ENCODE peak calls at places on chromosomes 16 and 17, in nine cellular contexts. D is stimulated activated naive CD4-positive, alpha-beta T cell; A is T47D; S is T follicular helper cell; V is left ventricle myocardium inferior; H is right atrium auricular region; J is activated CD8-positive, alpha-beta memory T cell treated with anti-CD3 and anti-CD28 coated beads for 1 hour; M is HCT116; N is activated naive CD4-positive, alpha-beta T cell treated with anti-CD3 and anti-CD28 coated beads for 36 hours. O is an unnamed sample.

GRCh38 chr17:82655038-82655479 is 6.8 kb upstream of the WDR45B start:
- DNase-seq in M (no peak), V (no peak), S (no peak), H (no peak), N (no peak), J (no peak), D (no peak), A (peak; percentile 88), O (no peak)

GRCh38 chr16:86026136-86026905 is 127.4 kb downstream of the IRF8 start:
- DNase-seq in N (no peak), H (no peak), V (no peak), D (no peak), S (no peak), A (no peak), M (no peak), J (no peak), O (no peak)

GRCh38 chr17:73625975-73626706 is 18.1 kb downstream of the SDK2 start:
- DNase-seq in H (no peak), V (peak; percentile 53), D (no peak), S (no peak), J (no peak), N (no peak), M (no peak), A (peak; percentile 70), O (no peak)

GRCh38 chr16:79788949-79789348 is 188.4 kb upstream of the MAF start:
- DNase-seq in D (no peak), S (no peak), A (no peak), M (no peak), V (no peak), N (no peak), H (no peak), J (no peak), O (no peak)

GRCh38 chr16:27382187-27382855 is 19.7 kb upstream of the IL21R start:
- DNase-seq in H (no peak), S (no peak), J (no peak), M (no peak), V (no peak), A (no peak), D (no peak), N (no peak), O (no peak)

GRCh38 chr17:48541574-48542113 is 3.3 kb downstream of the HOXB2 start:
- DNase-seq in V (peak; percentile 71), N (peak; percentile 63), A (peak; percentile 86), H (no peak), M (no peak), D (peak; percentile 57), S (peak; percentile 17), J (no peak), O (peak; percentile 25)

GRCh38 chr17:10119203-10120112 is 78.9 kb downstream of the GAS7 start:
- DNase-seq in S (no peak), A (peak; percentile 97), V (peak; percentile 54), H (no peak), N (no peak), D (no peak), J (no peak), M (peak; percentile 90), O (no peak)

GRCh38 chr16:69083306-69083941 is 22.0 kb upstream of the HAS3 start:
- DNase-seq in J (no peak), D (no peak), H (no peak), V (no peak), A (no peak), S (no peak), M (no peak), N (no peak), O (no peak)

GRCh38 chr17:77666881-77667395 is 291.6 kb upstream of the TNRC6C start:
- DNase-seq in A (no peak), M (no peak), H (no peak), V (no peak), S (peak; percentile 52), J (no peak), D (peak; percentile 72), N (peak; percentile 86), O (peak; percentile 37)

GRCh38 chr16:51310159-51310558 is 159.1 kb upstream of the SALL1 start:
- DNase-seq in M (no peak), N (no peak), H (no peak), S (no peak), V (no peak), D (no peak), J (no peak), A (no peak), O (no peak)

GRCh38 chr17:47170710-47171109 is 18.4 kb downstream of the CDC27 start:
- DNase-seq in D (no peak), M (no peak), S (no peak), H (no peak), J (no peak), V (no peak), N (no peak), A (no peak), O (no peak)

GRCh38 chr17:78804777-78805176 is 22.7 kb upstream of the CYTH1 start:
- DNase-seq in N (peak; percentile 33), H (no peak), D (no peak), J (no peak), A (no peak), S (no peak), V (no peak), M (no peak), O (no peak)

GRCh38 chr17:22707626-22708025 is 1015.3 kb downstream of the KCNJ18 start:
- DNase-seq in V (no peak), H (peak; percentile 50), D (no peak), M (no peak), A (no peak), N (no peak), J (no peak), S (no peak), O (no peak)

GRCh38 chr16:69796285-69797118 is 34.4 kb downstream of the WWP2 start:
- DNase-seq in S (no peak), M (peak; percentile 45), H (no peak), A (peak; percentile 78), D (no peak), N (peak; percentile 41), V (no peak), J (no peak), O (no peak)

GRCh38 chr17:19021622-19022083 is 17.1 kb upstream of the FAM83G start:
- DNase-seq in D (no peak), V (no peak), M (no peak), H (no peak), S (peak; percentile 16), A (peak; percentile 57), J (no peak), N (peak; percentile 50), O (no peak)

GRCh38 chr17:50397919-50398285 is 579 bp upstream of the LRRC59 start:
- DNase-seq in A (no peak), J (no peak), S (no peak), N (no peak), H (no peak), V (no peak), M (no peak), D (peak; percentile 10), O (no peak)

GRCh38 chr17:63635787-63636186 is 13.6 kb downstream of the MAP3K3 start:
- DNase-seq in M (no peak), D (no peak), S (no peak), N (no peak), A (no peak), J (no peak), H (no peak), V (no peak), O (no peak)

GRCh38 chr16:25007284-25007984 is 7.7 kb downstream of the ARHGAP17 start:
- DNase-seq in N (no peak), J (no peak), A (no peak), H (no peak), S (no peak), M (no peak), D (no peak), V (no peak), O (no peak)

GRCh38 chr16:73000020-73000906 is 47.7 kb downstream of the ZFHX3 start:
- DNase-seq in N (no peak), S (no peak), H (peak; percentile 90), V (peak; percentile 51), D (no peak), A (peak; percentile 60), J (no peak), M (no peak), O (no peak)

GRCh38 chr16:27084296-27085065 is 17.8 kb downstream of the C16orf82 start:
- DNase-seq in D (no peak), V (no peak), M (no peak), H (no peak), S (no peak), N (no peak), A (no peak), J (no peak), O (no peak)

GRCh38 chr17:41917192-41917591 is 1.6 kb downstream of the ACLY start:
- DNase-seq in A (peak; percentile 52), H (no peak), D (no peak), N (no peak), V (no peak), M (no peak), S (no peak), J (no peak), O (no peak)

GRCh38 chr17:54870671-54871175 is 29.9 kb upstream of the TOM1L1 start:
- DNase-seq in M (no peak), N (no peak), J (no peak), A (no peak), S (no peak), D (no peak), V (no peak), H (no peak), O (no peak)

GRCh38 chr16:54143934-54144333 is 142.7 kb downstream of the IRX3 start:
- DNase-seq in A (no peak), H (no peak), S (no peak), D (no peak), N (no peak), V (no peak), J (no peak), M (no peak), O (no peak)

GRCh38 chr17:6666077-6666521 is 14.5 kb downstream of the C17orf100 start:
- DNase-seq in A (peak; percentile 83), H (peak; percentile 80), J (no peak), D (no peak), N (peak; percentile 65), S (no peak), V (peak; percentile 60), M (peak; percentile 81), O (peak; percentile 8)

GRCh38 chr17:68819465-68819864 is 135.7 kb downstream of the ABCA8 start:
- DNase-seq in S (no peak), A (no peak), M (no peak), D (no peak), J (no peak), V (no peak), N (no peak), H (no peak), O (no peak)

GRCh38 chr17:50259484-50260324 is 14.6 kb upstream of the TMEM92 start:
- DNase-seq in A (no peak), D (no peak), S (no peak), N (no peak), V (no peak), J (no peak), H (peak; percentile 56), M (no peak), O (no peak)

GRCh38 chr16:75244225-75244792 is 7.1 kb downstream of the BCAR1 start:
- DNase-seq in M (no peak), S (no peak), H (peak; percentile 78), J (no peak), D (no peak), N (no peak), V (no peak), A (no peak), O (no peak)

O was measured in effector CD8-positive, alpha-beta T cell.